ENCODE peak calls at places on chromosomes 13 and 19, in four cellular contexts. T, P, S and I are unnamed samples.
A peak's percentile ranks its signal among the peaks of the same experiment; 100 is the strongest.

GRCh38 chr13:45367358-45367757 is 26.4 kb upstream of the TPT1 start:
- DNase-seq in T (peak; percentile 46), P (no peak), S (peak; percentile 94), I (peak; percentile 71)

GRCh38 chr19:32669205-32669785 is 5.7 kb downstream of the ANKRD27 start:
- DNase-seq in T (no peak), P (no peak), S (no peak), I (no peak)

GRCh38 chr19:848457-848921 is 3.6 kb upstream of the ELANE start:
- DNase-seq in T (no peak), P (no peak), S (no peak), I (no peak)

GRCh38 chr19:47351545-47351944 is 2.4 kb downstream of the DHX34 start:
- DNase-seq in T (no peak), P (no peak), S (peak; percentile 27), I (no peak)

GRCh38 chr13:110680852-110681251 is 25.1 kb downstream of the CARS2 start:
- DNase-seq in T (no peak), P (no peak), S (no peak), I (peak; percentile 50)

GRCh38 chr19:20558011-20558410 is 7.6 kb downstream of the ZNF737 start:
- DNase-seq in T (peak; percentile 77), P (no peak), S (no peak), I (no peak)

GRCh38 chr13:108213946-108214345 is 1.4 kb downstream of the LIG4 start:
- DNase-seq in T (no peak), P (no peak), S (peak; percentile 31), I (no peak)

GRCh38 chr13:47480941-47481340 is 520.1 kb downstream of the SUCLA2 start:
- DNase-seq in T (no peak), P (no peak), S (no peak), I (no peak)

GRCh38 chr13:34897220-34897619 is 44.9 kb upstream of the NBEA start:
- DNase-seq in T (no peak), P (no peak), S (no peak), I (no peak)

GRCh38 chr19:30113182-30113581 is 171.1 kb downstream of the URI1 start:
- DNase-seq in T (no peak), P (no peak), S (no peak), I (no peak)

GRCh38 chr19:6063576-6063961 is 46.7 kb downstream of the RFX2 start:
- DNase-seq in T (no peak), P (no peak), S (no peak), I (no peak)

DNA sequence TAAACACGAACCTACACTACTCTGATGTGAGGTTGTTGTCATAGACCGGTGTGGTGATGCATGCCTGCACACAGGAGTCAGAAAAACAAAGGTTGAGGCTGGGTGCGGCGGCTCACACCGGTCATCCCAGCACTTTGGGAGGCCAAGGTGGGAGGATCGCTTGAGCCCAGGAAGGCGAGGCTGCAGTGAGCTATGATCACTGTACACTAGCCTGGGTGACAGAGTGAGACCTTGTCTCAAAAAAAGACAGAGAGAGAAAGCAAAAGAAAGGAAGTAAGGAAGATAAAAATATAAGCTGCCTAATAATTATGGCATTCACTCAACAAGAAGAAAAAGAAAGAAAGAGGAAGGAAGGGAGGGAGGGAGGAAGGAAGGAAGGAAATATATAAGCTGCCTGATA is 9.3 kb downstream of the GP6 start:
- DNase-seq in T (no peak), P (no peak), S (no peak), I (no peak)
- TF ChIP-seq POLR2A in T (no peak), P (no peak), S (no peak), I (no peak)

GRCh38 chr19:13841339-13842293 is 35.3 kb upstream of the NANOS3 start:
- DNase-seq in T (peak; percentile 55), P (peak; percentile 86), S (no peak), I (no peak)
- TF ChIP-seq POLR2A in T (no peak), P (peak; percentile 30), S (peak; percentile 19), I (peak; percentile 31)

GRCh38 chr19:36014029-36014924 is at the start of gene ALKBH6:
- DNase-seq in T (peak; percentile 100), P (peak; percentile 100), S (peak; percentile 97), I (peak; percentile 100)
- TF ChIP-seq POLR2A in T (peak; percentile 65), P (peak; percentile 1), S (peak; percentile 53), I (peak; percentile 66)

GRCh38 chr19:11166281-11167142 is 10.9 kb upstream of the SPC24 start:
- DNase-seq in T (no peak), P (peak; percentile 82), S (no peak), I (no peak)

GRCh38 chr19:11165486-11166030 is 10.0 kb upstream of the SPC24 start:
- DNase-seq in T (no peak), P (peak; percentile 72), S (no peak), I (no peak)

GRCh38 chr19:11168568-11168967 is 13.0 kb upstream of the SPC24 start:
- DNase-seq in T (no peak), P (no peak), S (peak; percentile 97), I (peak; percentile 90)

GRCh38 chr19:11164278-11164677 is 8.7 kb upstream of the SPC24 start:
- DNase-seq in T (no peak), P (no peak), S (no peak), I (no peak)

DNA sequence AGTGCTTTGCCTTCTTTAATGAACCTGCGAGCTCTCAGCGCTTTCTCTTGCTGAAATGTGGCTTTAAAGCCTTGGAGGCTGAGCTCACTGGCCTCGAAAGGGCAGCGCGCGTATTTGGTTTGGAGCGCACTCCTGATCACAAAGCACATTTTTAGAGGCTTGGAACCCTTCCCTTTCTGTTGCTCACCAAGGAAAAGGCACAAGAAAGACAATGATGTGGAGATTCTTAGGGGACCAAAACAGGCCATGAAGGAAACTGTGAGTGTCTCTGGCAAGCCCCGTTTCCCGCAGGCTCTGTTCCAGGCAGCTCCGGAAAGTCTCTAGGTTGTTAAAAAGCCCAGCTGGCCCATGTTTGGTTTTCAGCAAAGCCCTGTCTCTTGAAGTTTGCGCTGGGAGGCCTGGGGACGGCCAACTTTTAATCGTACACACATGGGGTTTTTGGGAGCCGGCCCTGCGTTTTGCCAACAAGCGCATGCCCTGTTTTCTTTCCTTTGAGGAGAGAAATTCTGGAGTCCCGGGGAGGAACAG is 9.4 kb upstream of the SPC24 start:
- DNase-seq in T (peak; percentile 31), P (peak; percentile 98), S (peak; percentile 61), I (no peak)
- TF ChIP-seq POLR2A in T (no peak), P (no peak), S (no peak), I (no peak)

DNA sequence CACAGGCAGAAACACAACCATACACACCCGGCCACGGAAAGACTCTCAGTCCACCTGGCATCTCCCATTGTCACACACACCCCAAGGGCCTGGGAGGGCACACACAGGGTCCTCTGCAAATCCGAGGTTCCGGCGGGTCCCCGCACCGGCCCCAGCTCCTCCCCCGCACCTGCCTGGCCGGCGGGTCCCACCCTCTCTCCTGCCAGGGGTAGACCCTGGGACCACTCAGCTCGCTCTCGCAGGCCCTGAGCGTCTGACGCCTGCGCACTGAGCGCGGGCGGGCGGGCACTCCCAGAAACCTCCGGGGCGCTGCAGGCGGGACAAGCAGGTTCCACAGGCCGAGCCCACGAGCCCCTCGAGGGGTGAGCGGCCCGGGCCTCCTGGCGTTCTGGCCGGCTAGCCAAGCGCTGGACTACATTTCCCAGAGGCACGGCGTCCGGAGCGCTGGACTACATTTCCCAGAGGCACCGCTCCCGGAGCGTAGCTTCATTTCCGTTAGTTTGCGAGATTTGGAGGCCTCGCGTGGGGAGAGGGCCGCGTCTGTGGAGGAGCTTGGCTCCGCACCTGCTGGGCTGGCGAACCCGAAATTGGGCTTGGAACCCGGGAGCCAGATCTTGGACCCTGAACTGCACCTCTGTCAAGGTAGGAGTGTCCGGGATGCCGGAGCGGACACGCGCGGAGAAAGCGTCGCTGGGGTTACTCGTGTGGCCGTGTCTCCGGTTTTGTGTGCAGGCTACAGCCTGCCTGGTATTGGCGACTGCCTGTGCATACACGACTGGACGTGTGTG is at the start of gene ZNF420:
- DNase-seq in T (peak; percentile 95), P (peak; percentile 97), S (peak; percentile 95), I (peak; percentile 91)
- TF ChIP-seq POLR2A in T (peak; percentile 65), P (no peak), S (no peak), I (peak; percentile 72)

GRCh38 chr19:34404109-34404909 is at the start of gene PDCD2L:
- DNase-seq in T (peak; percentile 97), P (peak; percentile 96), S (peak; percentile 85), I (peak; percentile 98)
- TF ChIP-seq POLR2A in T (peak; percentile 80), P (peak; percentile 40), S (no peak), I (peak; percentile 82)